ENCODE peak calls at places on chromosomes 3 and 15, in ten cellular contexts. L is upper lobe of right lung, G is PC-3, I is mammary epithelial cell, V is cardiac muscle cell, Y is right atrium auricular region, C is PC-9, P is endodermal cell, K is psoas muscle, S is ovary. H is an unnamed sample. For H3K4me1 and H3K36me3, the result is how much of the 10 kb centered on the place peaks cover.

GRCh38 chr3:66401157-66401550 is 99.7 kb downstream of the LRIG1 start:
- DNase-seq in L (no peak), G (no peak), I (no peak), V (no peak), Y (no peak), C (no peak), P (no peak), K (no peak), S (no peak), H (no peak)

GRCh38 chr3:112770026-112770626 is 76.5 kb downstream of the CD200R1L start:
- DNase-seq in L (no peak), G (peak), I (peak), V (peak), Y (no peak), C (no peak), P (peak), K (peak), S (no peak), H (no peak)

GRCh38 chr15:42800731-42801474 is 64.0 kb upstream of the CDAN1 start:
- DNase-seq in L (no peak), G (no peak), I (no peak), V (no peak), Y (no peak), C (no peak), P (peak), K (no peak), S (no peak), H (no peak)

GRCh38 chr3:82087958-82088357 is 326.5 kb upstream of the GBE1 start:
- DNase-seq in L (no peak), G (peak), I (peak), V (peak), Y (no peak), C (peak), P (peak), K (no peak), S (no peak), H (no peak)

GRCh38 chr3:157856078-157856939 is 249.9 kb downstream of the SHOX2 start:
- DNase-seq in L (no peak), G (peak), I (peak), V (no peak), Y (no peak), C (no peak), P (no peak), K (no peak), S (no peak), H (no peak)

GRCh38 chr3:170228093-170228766 is 6.0 kb downstream of the PRKCI start:
- DNase-seq in L (no peak), G (peak), I (peak), V (peak), Y (no peak), C (peak), P (no peak), K (no peak), S (no peak), H (no peak)

GRCh38 chr3:50594253-50594785 is 17.3 kb downstream of the CISH start:
- DNase-seq in L (no peak), G (no peak), I (no peak), V (no peak), Y (no peak), C (no peak), P (no peak), K (peak), S (no peak), H (no peak)

GRCh38 chr3:150913174-150913922 is 8.1 kb upstream of the MINDY4B start:
- DNase-seq in L (no peak), G (no peak), I (no peak), V (peak), Y (no peak), C (no peak), P (no peak), K (no peak), S (no peak), H (no peak)

GRCh38 chr15:99142562-99142961 is 37.7 kb downstream of the SYNM start:
- DNase-seq in L (no peak), G (no peak), I (no peak), V (no peak), Y (no peak), C (no peak), P (peak), K (no peak), S (no peak), H (no peak)

GRCh38 chr3:66738625-66739330 is 238.0 kb upstream of the LRIG1 start:
- DNase-seq in L (no peak), G (peak), I (no peak), V (peak), Y (no peak), C (no peak), P (no peak), K (no peak), S (no peak), H (no peak)

GRCh38 chr3:15223684-15224575 is 17.9 kb downstream of the CAPN7 start:
- DNase-seq in L (no peak), G (peak), I (peak), V (no peak), Y (no peak), C (no peak), P (no peak), K (no peak), S (no peak), H (no peak)

GRCh38 chr15:90619939-90620338 is 90.2 kb downstream of the CRTC3 start:
- DNase-seq in L (no peak), G (no peak), I (no peak), V (no peak), Y (no peak), C (no peak), P (no peak), K (no peak), S (no peak), H (no peak)

GRCh38 chr15:57537072-57537471 is 54.6 kb upstream of the MYZAP start:
- DNase-seq in L (no peak), G (peak), I (no peak), V (peak), Y (peak), C (peak), P (peak), K (no peak), S (no peak), H (no peak)

GRCh38 chr15:100168787-100169186 is 173.0 kb downstream of the ADAMTS17 start:
- DNase-seq in L (no peak), G (no peak), I (no peak), V (no peak), Y (no peak), C (no peak), P (peak), K (no peak), S (peak), H (no peak)

GRCh38 chr15:39156166-39156565 is 424.7 kb upstream of the THBS1 start:
- DNase-seq in L (no peak), G (no peak), I (no peak), V (no peak), Y (no peak), C (no peak), P (no peak), K (no peak), S (no peak), H (no peak)

GRCh38 chr15:78623786-78624497 is 3.1 kb upstream of the CHRNA3 start:
- DNase-seq in L (peak), G (no peak), I (no peak), V (no peak), Y (no peak), C (no peak), P (no peak), K (no peak), S (no peak), H (no peak)

GRCh38 chr15:73048624-73049295 is 3.5 kb upstream of the NEO1 start:
- DNase-seq in L (no peak), G (no peak), I (no peak), V (no peak), Y (no peak), C (no peak), P (peak), K (no peak), S (no peak), H (no peak)

GRCh38 chr3:12154151-12154550 is 4.6 kb downstream of the TIMP4 start:
- DNase-seq in L (no peak), G (no peak), I (no peak), V (peak), Y (no peak), C (no peak), P (no peak), K (no peak), S (no peak), H (no peak)

DNA sequence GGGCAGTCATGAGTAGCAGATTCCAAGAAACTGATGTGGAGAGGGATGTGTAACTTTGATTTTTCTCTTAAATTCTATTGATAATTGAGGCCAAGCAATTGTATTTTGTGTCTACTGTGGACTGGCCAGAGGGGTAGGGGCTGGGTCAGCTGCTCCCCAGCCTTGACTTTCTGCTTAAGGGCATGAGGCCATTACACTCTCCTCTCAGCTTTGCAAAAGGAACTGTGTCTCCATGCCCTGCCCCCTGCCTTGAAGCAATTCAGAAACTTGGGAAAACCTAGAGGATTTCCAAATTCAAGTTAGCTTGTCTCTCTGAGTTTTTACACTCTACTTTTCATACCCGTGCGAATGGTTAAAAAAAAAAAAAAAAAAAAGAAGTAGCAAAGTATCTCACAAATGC is 38.6 kb downstream of the ONECUT1 start:
- DNase-seq in L (no peak), G (no peak), I (no peak), V (no peak), Y (no peak), C (no peak), P (peak), K (no peak), S (no peak), H (no peak)
- H3K27ac ChIP-seq in L (no peak), G (no peak), I (no peak), V (no peak), Y (no peak), C (no peak), P (no peak), K (no peak), S (no peak), H (no peak)

GRCh38 chr3:129106866-129107565 is 14.6 kb downstream of the RAB43 start:
- DNase-seq in L (no peak), G (no peak), I (no peak), V (no peak), Y (no peak), C (no peak), P (no peak), K (no peak), S (no peak), H (no peak)

GRCh38 chr3:129104051-129104450 is 17.6 kb downstream of the RAB43 start:
- DNase-seq in L (no peak), G (no peak), I (no peak), V (no peak), Y (no peak), C (no peak), P (no peak), K (no peak), S (no peak), H (no peak)

GRCh38 chr3:129106320-129106719 is 15.3 kb downstream of the RAB43 start:
- DNase-seq in L (no peak), G (peak), I (no peak), V (no peak), Y (no peak), C (no peak), P (peak), K (no peak), S (peak), H (no peak)

GRCh38 chr3:129104498-129105079 is 17.0 kb downstream of the RAB43 start:
- DNase-seq in L (no peak), G (no peak), I (no peak), V (no peak), Y (no peak), C (no peak), P (no peak), K (no peak), S (no peak), H (no peak)

GRCh38 chr3:129105862-129106261 is 15.7 kb downstream of the RAB43 start:
- DNase-seq in L (no peak), G (no peak), I (no peak), V (no peak), Y (no peak), C (no peak), P (no peak), K (no peak), S (no peak), H (no peak)
- H3K4me1 ChIP-seq in L (under half), G (under half), I (under half), V (under half), Y (under half), C (under half), P (under half), K (under half), S (under half), H (half or more)

GRCh38 chr3:8549354-8549753 is 47.7 kb downstream of the LMCD1 start:
- DNase-seq in L (no peak), G (no peak), I (no peak), V (no peak), Y (no peak), C (no peak), P (no peak), K (no peak), S (no peak), H (no peak)
- H3K36me3 ChIP-seq in L (half or more), G (under half), I (under half), V (under half), Y (half or more), C (under half), P (half or more), K (under half), S (under half), H (under half)

GRCh38 chr3:7710284-7710683 is 791.3 kb upstream of the LMCD1 start:
- DNase-seq in L (no peak), G (no peak), I (no peak), V (no peak), Y (no peak), C (no peak), P (no peak), K (no peak), S (no peak), H (no peak)
- H3K27ac ChIP-seq in L (no peak), G (no peak), I (no peak), V (no peak), Y (no peak), C (no peak), P (no peak), K (no peak), S (no peak), H (no peak)

GRCh38 chr15:66498501-66499386 is 1.2 kb upstream of the SNAPC5 start:
- DNase-seq in L (no peak), G (peak), I (no peak), V (peak), Y (peak), C (no peak), P (no peak), K (no peak), S (no peak), H (peak)
- H3K4me1 ChIP-seq in L (under half), G (under half), I (under half), V (under half), Y (under half), C (under half), P (under half), K (under half), S (under half), H (under half)

GRCh38 chr3:132464066-132464465 is 46.8 kb downstream of the DNAJC13 start:
- DNase-seq in L (no peak), G (peak), I (no peak), V (peak), Y (no peak), C (no peak), P (no peak), K (no peak), S (no peak), H (no peak)
- H3K36me3 ChIP-seq in L (half or more), G (under half), I (half or more), V (half or more), Y (half or more), C (under half), P (half or more), K (under half), S (under half), H (under half)

GRCh38 chr3:127801914-127802313 is 20.4 kb downstream of the MGLL start:
- DNase-seq in L (no peak), G (no peak), I (no peak), V (no peak), Y (no peak), C (no peak), P (no peak), K (no peak), S (no peak), H (no peak)

GRCh38 chr3:127805026-127805753 is 17.1 kb downstream of the MGLL start:
- DNase-seq in L (no peak), G (no peak), I (no peak), V (peak), Y (no peak), C (no peak), P (no peak), K (no peak), S (no peak), H (no peak)

GRCh38 chr3:127803619-127804018 is 18.7 kb downstream of the MGLL start:
- DNase-seq in L (no peak), G (peak), I (peak), V (peak), Y (no peak), C (peak), P (no peak), K (no peak), S (no peak), H (no peak)

GRCh38 chr3:127802620-127803019 is 19.7 kb downstream of the MGLL start:
- DNase-seq in L (no peak), G (no peak), I (no peak), V (no peak), Y (no peak), C (no peak), P (no peak), K (peak), S (no peak), H (no peak)

DNA sequence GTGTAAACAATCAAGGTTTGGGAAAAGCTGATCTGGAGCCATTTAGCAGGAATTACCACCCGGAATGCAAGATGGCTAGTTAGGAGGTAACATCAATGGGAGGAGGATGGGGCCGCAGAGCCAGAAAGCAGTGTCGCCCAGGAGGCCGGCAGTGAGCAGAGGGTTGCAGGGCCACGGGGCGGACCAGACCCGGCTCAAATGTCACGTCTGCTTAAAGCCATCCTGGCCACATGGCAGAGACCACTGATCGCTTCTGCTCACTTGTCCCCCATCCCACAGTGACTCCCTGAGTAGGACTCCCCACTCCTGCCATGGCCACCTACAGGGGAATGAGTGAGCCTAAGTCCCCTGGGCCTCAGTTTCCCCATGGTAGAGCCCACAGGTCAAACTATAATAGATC is 18.2 kb downstream of the MGLL start:
- DNase-seq in L (no peak), G (no peak), I (no peak), V (no peak), Y (no peak), C (no peak), P (no peak), K (peak), S (no peak), H (no peak)
- H3K27ac ChIP-seq in L (no peak), G (peak), I (peak), V (no peak), Y (no peak), C (peak), P (no peak), K (peak), S (no peak), H (no peak)

GRCh38 chr3:46939578-46940405 is 36.8 kb downstream of the CCDC12 start:
- DNase-seq in L (peak), G (no peak), I (no peak), V (no peak), Y (no peak), C (no peak), P (no peak), K (peak), S (no peak), H (no peak)
- H3K4me1 ChIP-seq in L (half or more), G (under half), I (half or more), V (half or more), Y (under half), C (under half), P (under half), K (half or more), S (under half), H (under half)

DNA sequence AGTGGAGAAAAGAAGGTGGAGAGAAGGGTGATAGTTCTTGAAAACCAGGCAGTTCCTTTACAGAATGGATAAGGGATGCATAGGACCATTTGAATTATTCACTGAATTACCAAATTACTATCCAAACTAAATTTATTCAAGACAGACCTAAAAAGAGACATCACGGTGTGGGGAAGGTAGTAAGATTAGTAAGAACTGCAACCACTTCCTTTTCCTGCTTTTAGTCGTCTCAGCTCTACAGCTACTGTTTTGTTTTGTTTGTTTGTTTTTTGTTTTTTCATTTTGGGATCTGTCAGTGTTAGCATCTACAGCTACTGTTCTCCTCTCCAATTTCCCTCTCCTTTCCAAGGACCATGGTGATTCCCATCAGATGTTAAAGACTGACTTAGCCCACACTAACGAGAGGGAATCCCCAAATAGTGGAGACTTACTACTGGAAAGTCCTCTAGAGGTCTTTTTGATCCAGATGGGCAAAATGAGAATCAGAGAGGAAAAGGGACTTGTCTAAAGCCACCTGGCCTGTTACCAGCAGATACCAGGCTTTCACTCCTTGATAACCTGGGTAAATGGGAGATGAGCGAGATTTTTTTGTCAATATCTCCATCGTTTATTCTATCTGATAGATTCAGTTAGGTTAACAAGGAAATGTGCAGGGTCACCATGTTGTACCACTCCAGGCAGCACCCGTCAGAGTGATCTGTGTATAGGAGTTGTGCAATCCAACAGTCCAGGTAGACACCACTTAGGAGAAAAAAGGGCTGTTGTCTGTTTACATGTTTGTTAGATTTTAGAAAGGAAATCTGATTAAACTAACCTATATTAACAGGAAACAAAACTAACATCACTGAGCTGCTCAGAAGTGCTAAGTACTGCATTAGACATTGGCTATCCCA is 6.0 kb downstream of the HCLS1 start:
- DNase-seq in L (no peak), G (no peak), I (no peak), V (no peak), Y (no peak), C (no peak), P (no peak), K (no peak), S (no peak), H (peak)
- H3K36me3 ChIP-seq in L (under half), G (under half), I (under half), V (under half), Y (under half), C (under half), P (under half), K (under half), S (under half), H (under half)